ENCODE peak calls at places on chromosomes 13 and 19, in six cellular contexts. D is A549, K is K562, T is GM12878, R is endothelial cell of umbilical vein, A is HepG2. X is an unnamed sample.

GRCh38 chr13:88071371-88071770 is 400.2 kb downstream of the SLITRK5 start:
- DNase-seq in A (no peak), K (no peak), R (no peak), T (no peak), D (no peak), X (peak)

GRCh38 chr13:97522243-97522642 is 88.3 kb downstream of the RAP2A start:
- DNase-seq in A (peak), T (no peak), K (no peak), R (no peak), D (no peak), X (no peak)

GRCh38 chr13:34179481-34179880 is 361.5 kb downstream of the RFC3 start:
- DNase-seq in R (no peak), K (no peak), A (no peak), T (no peak), D (no peak), X (no peak)

GRCh38 chr19:13154911-13155471 is 4.8 kb downstream of the IER2 start:
- DNase-seq in T (no peak), K (peak), A (peak), D (no peak), R (peak), X (peak)

GRCh38 chr19:29547981-29548380 is 22.2 kb downstream of the VSTM2B start:
- DNase-seq in D (no peak), K (no peak), T (no peak), A (no peak), R (no peak), X (no peak)

GRCh38 chr19:50801107-50801506 is 10.9 kb downstream of the ACP4 start:
- DNase-seq in R (no peak), D (no peak), K (no peak), T (no peak), A (no peak), X (no peak)

GRCh38 chr13:44079413-44080205 is 199.9 kb downstream of the LACC1 start:
- DNase-seq in A (no peak), R (no peak), K (no peak), T (no peak), D (no peak), X (no peak)

GRCh38 chr13:104522235-104523072 is 1456.2 kb upstream of the SLC10A2 start:
- DNase-seq in R (no peak), A (no peak), D (no peak), T (no peak), K (no peak), X (no peak)

GRCh38 chr13:21987793-21988192 is 316.9 kb downstream of the FGF9 start:
- DNase-seq in A (no peak), T (no peak), R (no peak), K (peak), D (no peak), X (peak)

GRCh38 chr13:24233351-24233901 is 72.9 kb downstream of the SPATA13 start:
- DNase-seq in T (no peak), K (no peak), R (peak), D (no peak), A (no peak), X (no peak)
- TF ChIP-seq MYC in T (no peak), K (no peak), R (no peak), D (no peak), A (no peak), X (no peak)

DNA sequence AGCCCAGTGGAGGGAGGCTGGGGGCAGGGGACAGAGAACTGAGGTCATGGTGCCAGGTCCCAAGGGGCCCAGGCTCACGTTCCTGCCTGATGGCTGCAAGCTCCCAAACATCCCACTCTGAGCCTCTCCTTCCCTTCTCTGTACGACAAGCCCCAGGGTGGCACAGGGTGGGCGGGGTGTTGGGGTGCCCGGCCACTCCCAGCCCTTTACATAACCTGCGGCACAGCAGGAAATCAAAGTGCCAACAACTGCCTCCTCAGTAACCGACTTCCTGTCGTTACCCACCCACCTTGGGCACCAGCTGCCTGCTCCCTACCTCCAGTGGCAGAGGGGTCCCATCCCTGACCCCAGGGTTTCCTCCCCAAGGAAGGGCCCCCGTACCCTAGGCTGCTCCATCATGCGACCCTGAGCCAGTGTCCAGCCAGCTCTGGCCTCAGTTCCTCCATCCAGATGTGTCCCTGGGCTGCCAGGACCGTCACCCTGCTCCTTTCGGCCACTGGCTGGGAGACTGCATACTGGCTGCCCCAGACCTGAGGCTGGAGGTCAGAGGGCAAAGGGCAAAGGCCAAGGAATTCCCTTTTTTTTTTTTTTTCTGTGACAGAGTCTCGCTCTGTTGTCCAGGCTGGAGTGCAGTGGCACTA is 27.7 kb upstream of the NFIC start:
- DNase-seq in D (no peak), T (no peak), R (no peak), K (peak), A (no peak), X (peak)
- TF ChIP-seq POLR2A in D (no peak), T (no peak), R (no peak), K (no peak), A (no peak), X (no peak)

GRCh38 chr19:46408611-46409039 is 4.7 kb downstream of the CCDC8 start:
- DNase-seq in D (no peak), A (peak), R (no peak), T (no peak), K (no peak), X (peak)

GRCh38 chr19:46402725-46403124 is 10.6 kb downstream of the CCDC8 start:
- DNase-seq in T (no peak), D (no peak), A (no peak), K (no peak), R (no peak), X (no peak)

GRCh38 chr19:46407891-46408426 is 5.4 kb downstream of the CCDC8 start:
- DNase-seq in D (no peak), R (no peak), K (no peak), T (no peak), A (no peak), X (no peak)

GRCh38 chr19:46404039-46404883 is 9.1 kb downstream of the CCDC8 start:
- DNase-seq in T (no peak), A (peak), K (peak), D (peak), R (no peak), X (peak)

GRCh38 chr19:46404884-46405658 is 8.3 kb downstream of the CCDC8 start:
- DNase-seq in D (peak), A (peak), T (no peak), R (no peak), K (peak), X (peak)
- TF ChIP-seq MYC in D (no peak), A (no peak), T (no peak), R (no peak), K (no peak), X (peak)

GRCh38 chr19:18417250-18418033 is 1.8 kb upstream of the SSBP4 start:
- DNase-seq in D (no peak), A (peak), R (peak), T (no peak), K (peak), X (peak)
- TF ChIP-seq POLR2A in D (peak), A (peak), R (no peak), T (peak), K (peak), X (peak)

DNA sequence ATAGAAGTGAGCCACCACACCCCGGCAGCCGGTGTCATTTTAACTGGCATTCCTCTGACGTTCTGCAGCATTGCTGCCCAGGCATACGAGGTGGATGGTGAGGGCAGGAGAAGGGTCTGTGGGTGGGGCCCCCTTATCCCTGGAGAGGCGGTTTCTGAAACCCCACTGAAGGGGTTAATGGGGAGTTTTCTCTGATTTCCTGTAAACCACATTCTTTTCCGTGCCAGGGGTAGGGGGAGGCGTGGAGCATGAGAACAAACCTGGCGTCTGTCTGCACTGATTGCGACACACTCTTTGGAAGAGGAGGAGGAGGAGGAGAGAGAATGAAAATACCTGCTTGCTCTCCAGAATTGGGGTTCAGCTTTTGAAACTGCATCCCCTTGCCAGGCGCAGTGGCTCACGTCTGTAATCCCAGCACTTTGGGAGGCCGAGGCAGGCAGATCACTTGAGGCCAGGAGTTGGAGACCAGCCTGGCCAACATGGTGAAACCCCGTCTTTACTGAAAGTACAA is 2.7 kb upstream of the C3 start:
- DNase-seq in K (no peak), D (peak), A (peak), T (no peak), R (no peak), X (peak)
- TF ChIP-seq MYC in K (no peak), D (no peak), A (no peak), T (no peak), R (no peak), X (no peak)

DNA sequence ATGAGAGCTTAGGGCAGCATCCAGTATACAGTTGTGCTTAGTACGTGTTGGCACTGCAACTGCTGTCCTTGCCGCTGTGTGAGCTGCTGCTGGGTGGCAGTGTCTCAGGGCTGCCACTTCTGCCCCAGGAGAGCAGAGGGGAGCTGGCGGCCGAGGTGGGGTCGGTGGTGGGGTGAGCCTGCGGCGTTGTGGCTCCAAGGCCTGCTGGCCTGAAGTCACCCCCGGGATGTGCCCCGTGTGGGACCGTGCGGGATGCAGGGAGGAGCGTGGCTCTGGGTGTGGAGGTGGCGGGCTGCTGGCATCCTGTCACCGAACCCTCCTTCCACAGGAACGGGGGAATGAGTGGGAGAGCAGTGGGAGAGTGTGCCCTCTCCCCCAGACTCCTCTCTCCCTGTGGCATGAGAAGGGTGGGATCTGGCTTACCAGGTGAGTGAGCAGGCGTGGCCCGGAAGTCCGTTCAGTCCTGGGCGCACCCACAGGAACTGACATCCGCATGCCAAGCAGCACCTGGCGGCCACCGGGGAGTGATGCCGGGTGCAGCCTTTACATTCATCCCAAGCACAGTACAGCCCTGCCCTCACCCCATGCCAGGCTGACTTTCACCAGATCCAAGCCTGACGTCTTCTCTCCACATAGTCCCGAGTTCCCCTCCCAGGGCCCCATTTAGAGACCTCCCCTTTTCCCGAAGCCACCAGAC is 26.5 kb downstream of the MCF2L start:
- DNase-seq in K (no peak), R (no peak), T (no peak), D (no peak), A (no peak), X (no peak)
- TF ChIP-seq POLR2A in K (no peak), R (no peak), T (no peak), D (no peak), A (no peak), X (no peak)

GRCh38 chr13:45595968-45596367 is 19.6 kb downstream of the ERICH6B start:
- DNase-seq in K (no peak), T (no peak), R (no peak), D (no peak), A (no peak), X (peak)
- TF ChIP-seq MYC in K (no peak), T (no peak), R (no peak), D (no peak), A (no peak), X (no peak)

GRCh38 chr19:11694533-11695439 is 44.0 kb downstream of the ZNF823 start:
- DNase-seq in T (peak), D (no peak), K (peak), R (peak), A (peak), X (peak)
- TF ChIP-seq POLR2A in T (peak), D (no peak), K (peak), R (no peak), A (peak), X (no peak)

DNA sequence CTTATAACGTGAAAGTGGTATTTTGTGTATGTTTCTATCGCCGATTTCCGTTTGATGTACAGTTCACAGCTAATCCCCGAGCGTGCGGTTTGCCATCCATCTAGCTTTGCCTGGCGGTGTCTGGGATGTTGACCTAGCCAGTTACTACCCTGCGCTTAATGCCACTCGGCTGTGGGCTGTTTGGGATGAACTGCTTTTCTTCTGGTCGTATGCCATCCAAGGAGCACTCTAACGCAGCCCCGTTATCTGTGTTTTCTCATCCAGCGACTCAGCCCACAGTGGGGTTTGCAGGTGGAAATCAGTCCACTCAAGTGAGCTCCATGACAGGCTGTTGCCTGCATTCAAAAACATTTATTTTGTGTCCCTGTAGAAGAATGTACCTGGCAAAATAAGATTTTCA is 512.3 kb downstream of the MYO16 start:
- DNase-seq in A (no peak), R (no peak), T (no peak), D (no peak), K (no peak), X (no peak)
- TF ChIP-seq MYC in A (no peak), R (no peak), T (no peak), D (no peak), K (no peak), X (no peak)